ENCODE peak calls at places on chromosomes 12 and 14, in four cellular contexts. C is astrocyte of the cerebellum; R is lower lobe of right lung; J is CD8-positive, alpha-beta memory T cell. Z is an unnamed sample.

GRCh38 chr12:68001486-68002466 is 12.5 kb downstream of the IFNG-AS1 start:
- DNase-seq in C (no peak), R (no peak), J (no peak), Z (no peak)

GRCh38 chr14:50301914-50302313 is 10.1 kb downstream of the L2HGDH start:
- DNase-seq in C (no peak), R (no peak), J (no peak), Z (no peak)

GRCh38 chr12:2214411-2214810 is 161.6 kb downstream of the CACNA1C start:
- DNase-seq in C (no peak), R (no peak), J (no peak), Z (no peak)

GRCh38 chr12:124544311-124544970 is 23.0 kb downstream of the NCOR2 start:
- DNase-seq in C (no peak), R (no peak), J (no peak), Z (peak; percentile 46)

GRCh38 chr14:104768437-104769323 is 15.7 kb downstream of the SIVA1 start:
- DNase-seq in C (peak; percentile 53), R (peak; percentile 92), J (peak; percentile 89), Z (peak; percentile 96)

GRCh38 chr12:61095131-61095530 is 1165.1 kb upstream of the USP15 start:
- DNase-seq in C (no peak), R (no peak), J (no peak), Z (no peak)

GRCh38 chr14:90775441-90775840 is 40.8 kb downstream of the TTC7B start:
- DNase-seq in C (no peak), R (no peak), J (no peak), Z (no peak)

GRCh38 chr14:100822921-100823320 is 3.0 kb upstream of the MEG3 start:
- DNase-seq in C (no peak), R (no peak), J (no peak), Z (no peak)

GRCh38 chr14:66645716-66646115 is 137.8 kb downstream of the GPHN start:
- DNase-seq in C (no peak), R (no peak), J (no peak), Z (no peak)

GRCh38 chr14:75234173-75234855 is 44.3 kb upstream of the FOS start:
- DNase-seq in C (peak; percentile 60), R (peak; percentile 70), J (no peak), Z (no peak)

GRCh38 chr12:48002179-48002601 is 2.1 kb downstream of the COL2A1 start:
- DNase-seq in C (no peak), R (no peak), J (no peak), Z (peak; percentile 60)

GRCh38 chr14:25049127-25049558 is 804 bp downstream of the STXBP6 start:
- DNase-seq in C (no peak), R (no peak), J (no peak), Z (no peak)

GRCh38 chr14:88195676-88196075 is 127.4 kb downstream of the KCNK10 start:
- DNase-seq in C (no peak), R (no peak), J (no peak), Z (no peak)

GRCh38 chr14:26709019-26709418 is 111.2 kb upstream of the NOVA1 start:
- DNase-seq in C (peak; percentile 32), R (no peak), J (no peak), Z (no peak)

GRCh38 chr14:51630987-51631386 is 20.7 kb upstream of the FRMD6 start:
- DNase-seq in C (no peak), R (no peak), J (no peak), Z (no peak)

GRCh38 chr14:103346286-103346685 is 12.2 kb downstream of the EIF5 start:
- DNase-seq in C (peak; percentile 13), R (no peak), J (no peak), Z (no peak)

GRCh38 chr12:41965996-41966395 is 178.7 kb downstream of the GXYLT1 start:
- DNase-seq in C (no peak), R (no peak), J (no peak), Z (no peak)

GRCh38 chr12:132921685-132922084 is 34.3 kb upstream of the CHFR start:
- DNase-seq in C (no peak), R (no peak), J (no peak), Z (no peak)

GRCh38 chr14:73612339-73613045 is at the start of gene ACOT6:
- DNase-seq in C (no peak), R (peak; percentile 83), J (peak; percentile 44), Z (peak; percentile 64)

GRCh38 chr14:38880643-38881567 is 222.1 kb downstream of the SEC23A start:
- DNase-seq in C (no peak), R (no peak), J (no peak), Z (no peak)

GRCh38 chr12:114668905-114669304 is 15.1 kb downstream of the TBX3 start:
- DNase-seq in C (no peak), R (no peak), J (no peak), Z (no peak)

GRCh38 chr14:52948039-52948438 is 2.8 kb downstream of the FERMT2 start:
- DNase-seq in C (no peak), R (no peak), J (no peak), Z (no peak)
- H3K4me3 ChIP-seq in C (peak overlapping the region; percentile 7), R (peak overlapping the region; percentile 92), J (no peak overlapping the region), Z (no peak overlapping the region)

GRCh38 chr14:93116676-93117200 is 1.0 kb upstream of the ITPK1 start:
- DNase-seq in C (no peak), R (no peak), J (no peak), Z (no peak)
- H3K4me3 ChIP-seq in C (peak overlapping the region; percentile 62), R (peak overlapping the region; percentile 87), J (peak overlapping the region; percentile 79), Z (peak overlapping the region; percentile 44)

GRCh38 chr14:61495809-61496208 is 174.4 kb downstream of the PRKCH start:
- DNase-seq in C (no peak), R (no peak), J (no peak), Z (no peak)

GRCh38 chr14:61492474-61492873 is 171.1 kb downstream of the PRKCH start:
- DNase-seq in C (no peak), R (no peak), J (no peak), Z (no peak)

GRCh38 chr14:61493239-61493638 is 171.9 kb downstream of the PRKCH start:
- DNase-seq in C (peak; percentile 92), R (no peak), J (no peak), Z (no peak)

GRCh38 chr14:61491876-61492440 is 170.6 kb downstream of the PRKCH start:
- DNase-seq in C (no peak), R (no peak), J (no peak), Z (no peak)

GRCh38 chr14:61493996-61494395 is 172.6 kb downstream of the PRKCH start:
- DNase-seq in C (no peak), R (no peak), J (no peak), Z (no peak)
- H3K4me3 ChIP-seq in C (no peak overlapping the region), R (no peak overlapping the region), J (no peak overlapping the region), Z (no peak overlapping the region)

GRCh38 chr12:5945071-5946008 is at the start of gene ANO2:
- DNase-seq in C (no peak), R (no peak), J (no peak), Z (no peak)

GRCh38 chr12:5944053-5944452 is 1.0 kb downstream of the ANO2 start:
- DNase-seq in C (no peak), R (no peak), J (no peak), Z (no peak)

GRCh38 chr12:5941907-5942306 is 3.2 kb downstream of the ANO2 start:
- DNase-seq in C (no peak), R (no peak), J (no peak), Z (no peak)

GRCh38 chr12:5946388-5946787 is 1.3 kb upstream of the ANO2 start:
- DNase-seq in C (no peak), R (no peak), J (no peak), Z (no peak)

GRCh38 chr12:5944688-5945070 is 380 bp downstream of the ANO2 start:
- DNase-seq in C (no peak), R (no peak), J (no peak), Z (no peak)
- H3K4me3 ChIP-seq in C (peak overlapping the region; percentile 45), R (peak overlapping the region; percentile 41), J (no peak overlapping the region), Z (no peak overlapping the region)

GRCh38 chr12:22628228-22628627 is 3.3 kb downstream of the ETNK1 start:
- DNase-seq in C (no peak), R (no peak), J (no peak), Z (no peak)
- H3K4me3 ChIP-seq in C (no peak overlapping the region), R (peak overlapping the region; percentile 80), J (peak overlapping the region; percentile 48), Z (peak overlapping the region; percentile 71)

GRCh38 chr12:54017845-54018607 is 9.2 kb downstream of the HOXC8 start:
- DNase-seq in C (no peak), R (peak; percentile 68), J (peak; percentile 73), Z (peak; percentile 96)

GRCh38 chr12:54019924-54020586 is 8.2 kb upstream of the HOXC6 start:
- DNase-seq in C (no peak), R (no peak), J (no peak), Z (no peak)

GRCh38 chr12:54017027-54017788 is 8.4 kb downstream of the HOXC8 start:
- DNase-seq in C (no peak), R (no peak), J (no peak), Z (peak; percentile 63)

GRCh38 chr12:54019111-54019811 is 9.0 kb upstream of the HOXC6 start:
- DNase-seq in C (no peak), R (no peak), J (no peak), Z (no peak)

GRCh38 chr12:54018608-54018984 is 9.6 kb upstream of the HOXC6 start:
- DNase-seq in C (no peak), R (no peak), J (no peak), Z (no peak)
- H3K4me3 ChIP-seq in C (no peak overlapping the region), R (peak overlapping the region; percentile 46), J (no peak overlapping the region), Z (peak overlapping the region; percentile 60)

DNA sequence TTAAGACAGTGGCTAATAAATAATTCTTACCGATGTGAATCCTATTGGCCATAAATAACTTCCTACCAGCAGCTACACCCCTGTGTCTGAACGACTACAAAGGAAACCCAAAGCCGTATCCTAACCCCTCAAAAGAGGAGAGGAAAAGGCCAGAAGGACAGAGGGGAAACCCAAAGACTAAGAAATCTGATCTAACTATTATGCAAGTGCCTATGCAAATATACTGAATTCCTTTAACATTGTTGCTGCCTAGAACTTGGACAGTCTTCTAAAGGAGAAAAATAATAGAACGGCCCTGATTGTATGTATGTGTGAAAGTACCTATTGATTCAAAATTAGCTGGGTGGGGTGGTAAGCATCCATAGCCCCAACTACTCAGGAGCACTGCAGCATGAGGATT is 988 bp downstream of the PLEKHG7 start:
- DNase-seq in C (no peak), R (no peak), J (no peak), Z (no peak)
- H3K4me3 ChIP-seq in C (no peak overlapping the region), R (no peak overlapping the region), J (no peak overlapping the region), Z (no peak overlapping the region)

DNA sequence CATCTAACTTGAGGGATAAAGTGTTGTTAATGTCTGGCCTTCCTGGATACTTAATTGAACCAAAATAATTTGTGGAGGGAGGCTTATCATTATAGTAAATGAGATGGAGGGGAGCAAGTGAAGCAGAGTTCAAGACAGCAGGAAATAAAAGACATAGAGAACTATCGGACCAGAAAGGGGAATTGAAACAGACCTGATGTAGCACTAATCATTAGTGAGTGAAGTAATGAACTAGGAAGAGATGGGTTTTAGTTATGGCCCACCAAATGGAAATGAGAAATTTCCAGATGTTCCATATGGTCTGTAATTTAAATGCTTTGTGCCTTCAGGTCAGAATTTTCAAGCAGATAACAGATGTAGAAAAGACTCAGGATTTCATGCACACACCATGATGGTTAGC is 356.0 kb downstream of the FSCB start:
- DNase-seq in C (no peak), R (no peak), J (no peak), Z (no peak)
- H3K4me3 ChIP-seq in C (no peak overlapping the region), R (no peak overlapping the region), J (no peak overlapping the region), Z (no peak overlapping the region)

Z was measured in HAP-1.